ENCODE peak calls at places on chromosomes 7 and 10, in eight cellular contexts. U is mammary epithelial cell; Y is B cell; L is GM12865; O is CD4-positive, alpha-beta T cell; A is psoas muscle; Q is esophagus squamous epithelium; S is foreskin keratinocyte. C is an unnamed sample.

GRCh38 chr10:10222288-10222945 is 795.3 kb upstream of the CELF2 start:
- DNase-seq in U (no peak), Y (no peak), L (no peak), O (no peak), A (no peak), Q (no peak), S (no peak), C (no peak)

GRCh38 chr10:7797582-7797981 is 9.6 kb downstream of the ATP5F1C start:
- DNase-seq in U (peak), Y (no peak), L (no peak), O (no peak), A (peak), Q (no peak), S (no peak), C (no peak)

GRCh38 chr7:93178213-93178612 is 30.0 kb upstream of the SAMD9L start:
- DNase-seq in U (no peak), Y (no peak), L (no peak), O (no peak), A (no peak), Q (no peak), S (no peak), C (no peak)

GRCh38 chr7:128911441-128912031 is 1.0 kb upstream of the KCP start:
- DNase-seq in U (no peak), Y (no peak), L (no peak), O (no peak), A (no peak), Q (no peak), S (no peak), C (no peak)

GRCh38 chr10:73910764-73911552 is at the start of gene PLAU:
- DNase-seq in U (peak), Y (peak), L (peak), O (peak), A (peak), Q (no peak), S (no peak), C (no peak)

GRCh38 chr10:13165177-13165576 is 3.8 kb downstream of the MCM10 start:
- DNase-seq in U (no peak), Y (no peak), L (no peak), O (no peak), A (no peak), Q (no peak), S (no peak), C (no peak)

GRCh38 chr10:128080231-128080630 is 46.0 kb downstream of the MKI67 start:
- DNase-seq in U (no peak), Y (no peak), L (no peak), O (no peak), A (no peak), Q (no peak), S (no peak), C (no peak)

GRCh38 chr10:67241435-67241834 is 315.6 kb downstream of the LRRTM3 start:
- DNase-seq in U (no peak), Y (no peak), L (no peak), O (no peak), A (no peak), Q (no peak), S (no peak), C (no peak)

GRCh38 chr10:115136616-115137015 is 43.5 kb downstream of the ATRNL1 start:
- DNase-seq in U (no peak), Y (no peak), L (no peak), O (no peak), A (no peak), Q (no peak), S (no peak), C (no peak)

GRCh38 chr10:31030800-31031199 is 865 bp downstream of the ZNF438 start:
- DNase-seq in U (no peak), Y (no peak), L (no peak), O (no peak), A (no peak), Q (no peak), S (no peak), C (no peak)

GRCh38 chr10:25666276-25666675 is 267.8 kb upstream of the MYO3A start:
- DNase-seq in U (no peak), Y (no peak), L (no peak), O (no peak), A (no peak), Q (no peak), S (no peak), C (no peak)

GRCh38 chr10:79327090-79327457 is 20.2 kb upstream of the PPIF start:
- DNase-seq in U (no peak), Y (no peak), L (peak), O (no peak), A (no peak), Q (no peak), S (no peak), C (no peak)

GRCh38 chr7:44306608-44307007 is 18.8 kb downstream of the CAMK2B start:
- DNase-seq in U (no peak), Y (no peak), L (no peak), O (no peak), A (no peak), Q (no peak), S (no peak), C (no peak)

GRCh38 chr7:134548877-134549276 is at the start of gene AKR1B15:
- DNase-seq in U (peak), Y (no peak), L (peak), O (no peak), A (peak), Q (no peak), S (no peak), C (no peak)

GRCh38 chr7:16652255-16652583 is 6.2 kb downstream of the BZW2 start:
- DNase-seq in U (no peak), Y (no peak), L (no peak), O (no peak), A (no peak), Q (no peak), S (no peak), C (no peak)

GRCh38 chr10:561721-562120 is 127.7 kb downstream of the DIP2C start:
- DNase-seq in U (no peak), Y (no peak), L (no peak), O (no peak), A (no peak), Q (no peak), S (no peak), C (no peak)

GRCh38 chr10:3485287-3485686 is 299.7 kb downstream of the KLF6 start:
- DNase-seq in U (no peak), Y (peak), L (peak), O (no peak), A (no peak), Q (no peak), S (no peak), C (no peak)

GRCh38 chr10:86942441-86943315 is 14.7 kb downstream of the MMRN2 start:
- DNase-seq in U (no peak), Y (no peak), L (no peak), O (no peak), A (peak), Q (no peak), S (no peak), C (no peak)

GRCh38 chr10:132548106-132548823 is 10.7 kb downstream of the INPP5A start:
- DNase-seq in U (no peak), Y (peak), L (peak), O (no peak), A (peak), Q (no peak), S (no peak), C (no peak)

GRCh38 chr10:13054844-13055243 is 45.1 kb upstream of the OPTN start:
- DNase-seq in U (no peak), Y (no peak), L (no peak), O (no peak), A (no peak), Q (no peak), S (no peak), C (no peak)

GRCh38 chr10:102072867-102073527 is 7.8 kb downstream of the HPS6 start:
- DNase-seq in U (peak), Y (peak), L (peak), O (peak), A (peak), Q (no peak), S (no peak), C (peak)

DNA sequence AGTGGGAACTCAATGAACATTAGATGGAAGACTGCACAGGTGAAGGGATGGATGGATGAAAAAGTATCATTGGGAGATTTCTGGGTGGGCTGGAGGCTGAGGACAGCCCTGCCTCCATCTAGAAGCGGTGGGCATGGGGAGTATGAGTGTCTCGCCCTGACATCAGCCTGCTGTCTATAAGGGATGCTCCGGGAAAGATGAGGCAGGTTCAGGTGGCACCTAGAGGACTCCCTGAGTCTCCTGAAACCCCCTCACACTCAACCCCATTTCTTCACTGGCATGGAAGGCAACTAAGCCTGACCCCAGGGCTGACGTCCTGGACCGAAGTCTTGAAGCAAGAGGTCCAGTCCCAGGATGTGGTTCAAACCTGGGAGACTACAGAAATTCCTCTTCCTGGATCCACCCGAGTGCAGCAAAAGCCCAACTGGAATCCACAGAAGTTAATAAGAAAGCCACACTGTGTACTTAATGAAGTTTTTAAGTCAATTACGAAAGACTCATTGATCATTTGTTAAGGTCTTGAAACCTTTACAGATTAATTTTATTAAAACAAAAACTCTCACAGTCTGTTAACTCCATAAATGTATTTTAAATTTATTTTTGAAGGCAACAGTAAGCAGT is 238.8 kb downstream of the EMX2 start:
- DNase-seq in U (no peak), Y (no peak), L (no peak), O (no peak), A (no peak), Q (no peak), S (no peak), C (no peak)
- TF ChIP-seq CTCF in U (no peak), Y (no peak), L (no peak), O (no peak), A (no peak), Q (no peak), S (no peak), C (no peak)

GRCh38 chr10:66218981-66219587 is 706.8 kb upstream of the LRRTM3 start:
- DNase-seq in U (no peak), Y (no peak), L (no peak), O (no peak), A (no peak), Q (no peak), S (no peak), C (no peak)

GRCh38 chr10:66215921-66216320 is 709.9 kb upstream of the LRRTM3 start:
- DNase-seq in U (no peak), Y (no peak), L (no peak), O (no peak), A (no peak), Q (no peak), S (no peak), C (no peak)

GRCh38 chr10:66209025-66209424 is 716.8 kb upstream of the LRRTM3 start:
- DNase-seq in U (no peak), Y (no peak), L (no peak), O (no peak), A (no peak), Q (no peak), S (no peak), C (no peak)

GRCh38 chr10:66218258-66218657 is 707.6 kb upstream of the LRRTM3 start:
- DNase-seq in U (no peak), Y (no peak), L (peak), O (no peak), A (no peak), Q (no peak), S (no peak), C (no peak)

GRCh38 chr10:66215005-66215404 is 710.8 kb upstream of the LRRTM3 start:
- DNase-seq in U (no peak), Y (no peak), L (peak), O (no peak), A (no peak), Q (no peak), S (no peak), C (no peak)
- TF ChIP-seq CTCF in U (peak), Y (no peak), L (peak), O (no peak), A (no peak), Q (no peak), S (peak), C (peak)

GRCh38 chr7:130276796-130277762 is 10.4 kb downstream of the CPA2 start:
- DNase-seq in U (peak), Y (no peak), L (peak), O (no peak), A (no peak), Q (no peak), S (peak), C (no peak)

GRCh38 chr7:130278892-130279690 is 12.4 kb downstream of the CPA2 start:
- DNase-seq in U (peak), Y (no peak), L (no peak), O (no peak), A (no peak), Q (no peak), S (no peak), C (no peak)

GRCh38 chr7:130275826-130276291 is 9.2 kb downstream of the CPA2 start:
- DNase-seq in U (peak), Y (no peak), L (no peak), O (no peak), A (no peak), Q (no peak), S (peak), C (no peak)

GRCh38 chr7:130274983-130275649 is 8.5 kb downstream of the CPA2 start:
- DNase-seq in U (no peak), Y (no peak), L (no peak), O (no peak), A (no peak), Q (no peak), S (no peak), C (no peak)

DNA sequence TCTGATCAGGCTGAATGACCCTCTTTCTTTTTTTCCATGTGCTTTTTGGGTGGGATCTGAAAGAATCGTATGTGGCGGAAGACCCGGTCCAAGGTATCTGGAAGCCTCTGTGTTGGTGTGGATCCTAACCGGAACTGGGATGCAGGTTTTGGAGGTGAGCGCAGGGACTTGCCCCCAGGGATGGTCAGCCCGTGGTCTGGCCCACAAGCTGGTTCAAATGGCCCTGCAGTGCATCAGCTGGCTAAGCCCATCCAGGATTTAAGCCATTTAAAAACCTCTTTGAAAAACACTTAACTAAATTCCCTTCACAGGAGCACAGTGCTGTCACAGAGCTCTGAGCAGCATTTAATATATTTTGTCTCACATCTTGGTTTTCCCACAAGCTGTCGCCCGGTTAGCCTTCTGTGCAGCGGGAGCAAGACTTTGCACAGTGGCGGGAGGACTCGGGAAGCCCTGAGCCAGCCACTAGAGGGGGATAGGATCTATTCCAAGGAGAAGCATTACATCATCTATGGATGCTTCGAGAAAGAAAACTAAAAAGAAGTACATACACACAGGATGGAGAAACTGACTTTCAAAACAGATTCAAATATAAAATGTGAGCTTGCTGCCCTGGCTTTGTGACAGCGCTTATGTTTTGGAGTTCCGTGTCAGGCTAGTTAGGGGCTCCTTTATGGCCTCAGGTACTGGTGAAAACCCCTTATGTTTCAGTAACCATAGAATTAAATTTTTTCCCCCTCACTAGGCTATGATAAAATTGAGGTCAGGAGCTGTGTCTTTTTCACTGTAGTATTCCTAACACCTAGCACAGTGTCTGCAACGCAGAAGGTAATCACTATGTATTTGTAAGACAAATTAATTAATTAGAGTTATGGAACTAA is 11.3 kb downstream of the CPA2 start:
- DNase-seq in U (no peak), Y (no peak), L (no peak), O (no peak), A (peak), Q (no peak), S (no peak), C (no peak)
- TF ChIP-seq CTCF in U (peak), Y (no peak), L (no peak), O (no peak), A (peak), Q (peak), S (peak), C (no peak)

GRCh38 chr7:87148332-87148955 is 3.8 kb upstream of the DMTF1 start:
- DNase-seq in U (peak), Y (no peak), L (peak), O (no peak), A (no peak), Q (no peak), S (no peak), C (peak)
- TF ChIP-seq CTCF in U (peak), Y (peak), L (peak), O (peak), A (peak), Q (peak), S (peak), C (peak)

C was measured in MM.1S.